ENCODE peak calls at places on chromosomes 5 and 9, in four cellular contexts. Q is activated naive CD4-positive, alpha-beta T cell treated with Interleukin-2 at 50 U/mL for 16 hours; A is GM12865; X is stimulated activated CD4-positive, alpha-beta T cell treated with anti-CD3 and anti-CD28 coated beads, Interleukin-4, amount 100 ng/mL, for 1 hour. B is an unnamed sample.

GRCh38 chr9:86469476-86470087 is 115.4 kb upstream of the TUT7 start:
- DNase-seq in A (no peak), X (no peak), Q (no peak), B (no peak)

GRCh38 chr9:5441043-5441442 is 3.3 kb upstream of the PLGRKT start:
- DNase-seq in X (no peak), A (no peak), Q (no peak), B (peak)

GRCh38 chr9:92749071-92749933 is 15.3 kb downstream of the BICD2 start:
- DNase-seq in A (no peak), X (no peak), Q (no peak), B (no peak)

GRCh38 chr9:83403864-83404263 is 134.3 kb downstream of the FRMD3 start:
- DNase-seq in X (no peak), Q (no peak), A (no peak), B (peak)

GRCh38 chr9:133115604-133116345 is 5.3 kb downstream of the RALGDS start:
- DNase-seq in X (peak), A (peak), Q (peak), B (no peak)

GRCh38 chr5:67673180-67673579 is 476.6 kb upstream of the CD180 start:
- DNase-seq in Q (no peak), A (no peak), X (no peak), B (no peak)

GRCh38 chr5:52999357-52999949 is 10.3 kb downstream of the ITGA2 start:
- DNase-seq in Q (no peak), A (no peak), X (no peak), B (no peak)

GRCh38 chr5:33890147-33890546 is 1.6 kb downstream of the ADAMTS12 start:
- DNase-seq in A (no peak), X (no peak), Q (no peak), B (no peak)

GRCh38 chr9:110432253-110432652 is 94.6 kb upstream of the TXNDC8 start:
- DNase-seq in Q (no peak), X (no peak), A (no peak), B (no peak)

GRCh38 chr5:159456722-159457462 is 126.6 kb upstream of the IL12B start:
- DNase-seq in Q (peak), A (peak), X (peak), B (peak)

GRCh38 chr5:40394715-40395114 is 285.0 kb upstream of the PTGER4 start:
- DNase-seq in Q (no peak), X (no peak), A (no peak), B (no peak)

GRCh38 chr9:106203832-106204516 is 509.6 kb downstream of the TMEM38B start:
- DNase-seq in A (no peak), X (no peak), Q (no peak), B (peak)

GRCh38 chr5:66671305-66671704 is 75.1 kb downstream of the MAST4 start:
- DNase-seq in X (no peak), Q (no peak), A (no peak), B (no peak)

GRCh38 chr5:84202136-84202535 is 182.5 kb downstream of the EDIL3 start:
- DNase-seq in Q (no peak), X (no peak), A (no peak), B (no peak)

GRCh38 chr5:111859533-111860270 is 102.7 kb upstream of the NREP start:
- DNase-seq in X (no peak), Q (no peak), A (no peak), B (peak)

GRCh38 chr5:169302491-169303118 is 1.7 kb upstream of the SLIT3 start:
- DNase-seq in A (peak), Q (peak), X (peak), B (peak)

GRCh38 chr5:176356179-176356566 is 5.4 kb downstream of the KIAA1191 start:
- DNase-seq in X (no peak), Q (no peak), A (no peak), B (no peak)

GRCh38 chr9:120478208-120478607 is 101.8 kb downstream of the CDK5RAP2 start:
- DNase-seq in Q (no peak), X (no peak), A (no peak), B (peak)

B was measured in HT1080.